ENCODE peak calls at places on chromosomes 7 and 10, in ten cellular contexts. D is right lobe of liver, U is tibial nerve, E is AG09319, A is brain microvascular endothelial cell, S is mesothelial cell of epicardium, L is Peyer's patch, B is H1, R is endothelial cell, K is right atrium auricular region. X is an unnamed sample.

GRCh38 chr10:43120948-43121290 is 17.3 kb upstream of the CSGALNACT2 start:
- DNase-seq in D (no peak), U (peak), E (no peak), A (no peak), S (no peak), L (no peak), B (no peak), R (no peak), K (no peak), X (no peak)

GRCh38 chr10:82075605-82076004 is 200.6 kb downstream of the NRG3 start:
- DNase-seq in D (no peak), U (no peak), E (no peak), A (no peak), S (no peak), L (no peak), B (no peak), R (no peak), K (no peak), X (no peak)

GRCh38 chr7:101924171-101924570 is 106.7 kb downstream of the CUX1 start:
- DNase-seq in D (no peak), U (no peak), E (no peak), A (peak), S (no peak), L (no peak), B (no peak), R (no peak), K (no peak), X (no peak)

GRCh38 chr7:132655071-132655761 is 78.9 kb upstream of the PLXNA4 start:
- DNase-seq in D (peak), U (peak), E (no peak), A (peak), S (no peak), L (peak), B (peak), R (peak), K (peak), X (no peak)

GRCh38 chr7:127588697-127589482 is 679 bp downstream of the ARF5 start:
- DNase-seq in D (peak), U (peak), E (peak), A (peak), S (no peak), L (no peak), B (peak), R (peak), K (no peak), X (no peak)

GRCh38 chr10:95289003-95289920 is 1.5 kb downstream of the PDLIM1 start:
- DNase-seq in D (no peak), U (no peak), E (no peak), A (no peak), S (no peak), L (no peak), B (no peak), R (no peak), K (no peak), X (no peak)

GRCh38 chr10:36254191-36254590 is 612.1 kb upstream of the FZD8 start:
- DNase-seq in D (no peak), U (peak), E (no peak), A (no peak), S (no peak), L (peak), B (no peak), R (no peak), K (peak), X (no peak)

GRCh38 chr10:34392641-34393170 is 422.4 kb downstream of the PARD3 start:
- DNase-seq in D (no peak), U (no peak), E (no peak), A (no peak), S (no peak), L (no peak), B (no peak), R (no peak), K (no peak), X (no peak)

GRCh38 chr7:99268361-99268908 is 4.2 kb upstream of the MYH16 start:
- DNase-seq in D (no peak), U (no peak), E (no peak), A (no peak), S (no peak), L (no peak), B (no peak), R (no peak), K (no peak), X (no peak)

GRCh38 chr10:52774600-52775106 is 2.1 kb upstream of the MBL2 start:
- DNase-seq in D (peak), U (no peak), E (no peak), A (no peak), S (no peak), L (no peak), B (no peak), R (no peak), K (no peak), X (no peak)

GRCh38 chr7:148299877-148300276 is 290.7 kb upstream of the C7orf33 start:
- DNase-seq in D (no peak), U (no peak), E (no peak), A (no peak), S (no peak), L (no peak), B (no peak), R (no peak), K (no peak), X (no peak)

GRCh38 chr7:128879939-128880746 is 17.5 kb downstream of the ATP6V1F start:
- DNase-seq in D (peak), U (no peak), E (no peak), A (peak), S (no peak), L (no peak), B (peak), R (peak), K (no peak), X (no peak)

GRCh38 chr10:102540023-102540422 is 36.3 kb downstream of the SUFU start:
- DNase-seq in D (no peak), U (no peak), E (no peak), A (peak), S (no peak), L (no peak), B (no peak), R (no peak), K (no peak), X (no peak)

GRCh38 chr7:151868805-151869188 is 8.1 kb downstream of the PRKAG2 start:
- DNase-seq in D (no peak), U (no peak), E (no peak), A (no peak), S (no peak), L (no peak), B (no peak), R (no peak), K (no peak), X (no peak)

GRCh38 chr10:14953452-14954000 is 370 bp downstream of the DCLRE1C start:
- DNase-seq in D (no peak), U (peak), E (peak), A (peak), S (peak), L (no peak), B (no peak), R (peak), K (peak), X (no peak)

GRCh38 chr10:73039635-73040034 is 57.0 kb downstream of the P4HA1 start:
- DNase-seq in D (no peak), U (no peak), E (peak), A (peak), S (no peak), L (no peak), B (no peak), R (no peak), K (no peak), X (no peak)

GRCh38 chr7:113770146-113770738 is 148.6 kb downstream of the PPP1R3A start:
- DNase-seq in D (no peak), U (no peak), E (no peak), A (no peak), S (no peak), L (no peak), B (no peak), R (no peak), K (no peak), X (no peak)

GRCh38 chr10:89398003-89398749 is 5.8 kb downstream of the IFIT1 start:
- DNase-seq in D (no peak), U (no peak), E (no peak), A (no peak), S (no peak), L (no peak), B (no peak), R (no peak), K (no peak), X (no peak)

GRCh38 chr10:14884082-14884481 is 5.4 kb downstream of the SUV39H2 start:
- DNase-seq in D (no peak), U (no peak), E (no peak), A (no peak), S (no peak), L (no peak), B (no peak), R (no peak), K (no peak), X (no peak)

GRCh38 chr10:124616836-124617130 is 127.4 kb downstream of the FAM53B start:
- DNase-seq in D (no peak), U (no peak), E (no peak), A (no peak), S (no peak), L (no peak), B (no peak), R (no peak), K (no peak), X (no peak)

GRCh38 chr7:115731796-115732471 is 298.6 kb downstream of the TFEC start:
- DNase-seq in D (no peak), U (no peak), E (no peak), A (no peak), S (no peak), L (no peak), B (no peak), R (no peak), K (no peak), X (no peak)

GRCh38 chr7:107666804-107667203 is 6.2 kb downstream of the SLC26A4 start:
- DNase-seq in D (no peak), U (no peak), E (no peak), A (no peak), S (no peak), L (no peak), B (no peak), R (no peak), K (no peak), X (no peak)

GRCh38 chr10:123833170-123833850 is 58.3 kb downstream of the CPXM2 start:
- DNase-seq in D (no peak), U (no peak), E (no peak), A (no peak), S (no peak), L (no peak), B (no peak), R (no peak), K (no peak), X (no peak)

GRCh38 chr7:127514499-127514898 is 70.9 kb downstream of the GCC1 start:
- DNase-seq in D (no peak), U (no peak), E (no peak), A (peak), S (no peak), L (no peak), B (no peak), R (no peak), K (no peak), X (no peak)

GRCh38 chr7:131581241-131582157 is 25.1 kb upstream of the PODXL start:
- DNase-seq in D (no peak), U (no peak), E (no peak), A (no peak), S (no peak), L (no peak), B (peak), R (no peak), K (peak), X (no peak)

GRCh38 chr7:80642871-80643270 is 4.4 kb downstream of the CD36 start:
- DNase-seq in D (no peak), U (no peak), E (no peak), A (no peak), S (no peak), L (no peak), B (no peak), R (no peak), K (no peak), X (no peak)

GRCh38 chr10:93415693-93416092 is 66.4 kb downstream of the MYOF start:
- DNase-seq in D (no peak), U (no peak), E (no peak), A (no peak), S (no peak), L (no peak), B (no peak), R (no peak), K (no peak), X (no peak)
- TF ChIP-seq CTCF in D (no peak), U (no peak), E (peak), A (peak), S (peak), L (no peak), B (no peak), R (no peak), K (no peak), X (peak)

DNA sequence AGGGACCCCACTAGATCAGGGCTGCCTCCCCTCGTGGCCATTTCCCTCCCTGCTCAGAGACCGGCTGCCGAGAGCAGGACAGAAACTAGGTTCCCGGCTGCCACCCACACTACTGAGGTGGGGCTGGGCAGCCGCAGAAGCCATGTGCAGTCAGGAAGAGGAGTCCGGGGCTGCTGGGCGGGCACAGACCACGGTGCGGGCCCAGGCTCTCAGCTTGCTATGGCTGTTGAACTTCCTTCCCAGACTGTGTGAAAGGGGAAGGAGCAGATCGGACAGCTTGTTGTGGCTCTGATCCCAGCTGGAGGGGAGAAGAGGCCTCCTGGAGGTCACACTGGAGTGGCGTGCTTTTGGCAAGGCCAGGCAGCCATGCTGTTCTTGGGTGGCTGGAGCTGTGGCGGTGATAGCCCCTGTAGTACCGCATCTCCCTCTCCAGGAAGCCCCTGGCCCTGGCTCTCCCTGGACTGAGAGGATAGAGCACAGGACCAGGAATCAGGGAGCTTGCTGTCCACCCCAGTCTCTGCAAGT is 56.8 kb downstream of the HK1 start:
- DNase-seq in D (peak), U (no peak), E (no peak), A (no peak), S (no peak), L (peak), B (no peak), R (no peak), K (no peak), X (no peak)
- TF ChIP-seq CTCF in D (no peak), U (no peak), E (no peak), A (no peak), S (no peak), L (no peak), B (no peak), R (no peak), K (no peak), X (no peak)

GRCh38 chr7:483656-484364 is 35.8 kb downstream of the PDGFA start:
- DNase-seq in D (peak), U (no peak), E (no peak), A (no peak), S (no peak), L (no peak), B (no peak), R (no peak), K (no peak), X (no peak)

GRCh38 chr7:482521-483083 is 37.0 kb downstream of the PDGFA start:
- DNase-seq in D (no peak), U (no peak), E (no peak), A (no peak), S (no peak), L (no peak), B (no peak), R (no peak), K (no peak), X (no peak)

GRCh38 chr7:486216-486743 is 33.4 kb downstream of the PDGFA start:
- DNase-seq in D (peak), U (no peak), E (no peak), A (no peak), S (no peak), L (no peak), B (no peak), R (no peak), K (no peak), X (no peak)

GRCh38 chr7:484365-485101 is 35.1 kb downstream of the PDGFA start:
- DNase-seq in D (peak), U (no peak), E (no peak), A (no peak), S (no peak), L (no peak), B (no peak), R (no peak), K (no peak), X (no peak)

GRCh38 chr7:485188-486081 is 34.2 kb downstream of the PDGFA start:
- DNase-seq in D (peak), U (no peak), E (no peak), A (no peak), S (no peak), L (no peak), B (no peak), R (no peak), K (no peak), X (no peak)
- TF ChIP-seq CTCF in D (no peak), U (no peak), E (no peak), A (no peak), S (no peak), L (no peak), B (no peak), R (no peak), K (no peak), X (no peak)

DNA sequence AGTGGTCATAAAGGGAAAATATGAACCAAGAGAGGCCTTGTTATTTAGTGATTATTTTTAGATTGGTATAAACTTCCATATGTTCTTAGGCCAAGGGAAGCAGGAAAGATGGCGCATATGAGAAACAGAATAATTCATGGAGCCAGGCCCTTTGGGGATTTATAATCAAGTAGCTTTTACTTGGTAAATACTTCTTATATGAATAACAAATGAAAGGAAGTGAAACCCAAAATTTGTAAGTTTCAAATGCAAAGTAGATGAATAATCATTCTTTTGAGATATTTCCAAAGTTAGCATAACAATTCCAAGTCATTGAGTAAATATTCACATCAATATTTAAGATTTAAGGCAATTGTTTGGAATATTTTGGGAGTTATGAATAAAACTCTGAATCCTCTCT is 13.9 kb upstream of the OPTN start:
- DNase-seq in D (no peak), U (no peak), E (no peak), A (no peak), S (no peak), L (no peak), B (no peak), R (no peak), K (no peak), X (no peak)
- TF ChIP-seq CTCF in D (no peak), U (no peak), E (no peak), A (no peak), S (no peak), L (no peak), B (no peak), R (no peak), K (no peak), X (no peak)

GRCh38 chr7:122691569-122692235 is 7.2 kb downstream of the RNF133 start:
- DNase-seq in D (no peak), U (no peak), E (no peak), A (no peak), S (no peak), L (no peak), B (no peak), R (no peak), K (no peak), X (no peak)

GRCh38 chr7:122686360-122686878 is 12.5 kb downstream of the RNF133 start:
- DNase-seq in D (no peak), U (no peak), E (no peak), A (no peak), S (no peak), L (no peak), B (no peak), R (no peak), K (no peak), X (no peak)

GRCh38 chr7:122688385-122688998 is 10.4 kb downstream of the RNF133 start:
- DNase-seq in D (no peak), U (no peak), E (no peak), A (no peak), S (no peak), L (no peak), B (no peak), R (no peak), K (no peak), X (no peak)

GRCh38 chr7:122692769-122693309 is 6.1 kb downstream of the RNF133 start:
- DNase-seq in D (no peak), U (no peak), E (no peak), A (no peak), S (no peak), L (no peak), B (no peak), R (no peak), K (no peak), X (no peak)

GRCh38 chr7:122689346-122690109 is 9.4 kb downstream of the RNF133 start:
- DNase-seq in D (no peak), U (no peak), E (no peak), A (no peak), S (no peak), L (no peak), B (no peak), R (no peak), K (no peak), X (no peak)
- TF ChIP-seq CTCF in D (no peak), U (no peak), E (no peak), A (no peak), S (no peak), L (no peak), B (peak), R (peak), K (no peak), X (no peak)

GRCh38 chr10:63767512-63767911 is 246.3 kb downstream of the REEP3 start:
- DNase-seq in D (no peak), U (no peak), E (no peak), A (peak), S (no peak), L (no peak), B (no peak), R (no peak), K (no peak), X (no peak)
- TF ChIP-seq CTCF in D (peak), U (peak), E (peak), A (peak), S (peak), L (no peak), B (no peak), R (peak), K (peak), X (peak)

DNA sequence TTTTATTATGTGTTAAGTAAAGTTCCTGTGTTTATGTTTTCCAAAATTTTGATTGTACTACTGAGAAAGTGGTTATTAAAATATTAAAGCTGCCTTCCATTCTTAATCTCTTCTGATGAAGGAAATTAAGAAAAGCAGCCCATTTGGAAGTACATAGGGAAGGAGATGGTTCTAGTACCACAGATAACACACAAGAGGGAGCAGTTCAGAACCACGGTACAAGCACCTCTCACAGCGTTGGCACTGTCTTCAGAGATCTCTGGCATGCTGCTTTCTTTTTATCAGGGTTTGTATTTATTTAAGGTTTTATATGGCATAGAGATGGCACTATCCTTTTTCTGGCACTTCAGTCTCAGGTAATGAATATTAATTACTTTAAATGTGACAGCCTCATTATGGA is 111.6 kb downstream of the PHTF2 start:
- DNase-seq in D (no peak), U (no peak), E (no peak), A (no peak), S (no peak), L (no peak), B (no peak), R (no peak), K (no peak), X (no peak)
- TF ChIP-seq CTCF in D (peak), U (no peak), E (no peak), A (peak), S (no peak), L (no peak), B (no peak), R (no peak), K (no peak), X (no peak)

DNA sequence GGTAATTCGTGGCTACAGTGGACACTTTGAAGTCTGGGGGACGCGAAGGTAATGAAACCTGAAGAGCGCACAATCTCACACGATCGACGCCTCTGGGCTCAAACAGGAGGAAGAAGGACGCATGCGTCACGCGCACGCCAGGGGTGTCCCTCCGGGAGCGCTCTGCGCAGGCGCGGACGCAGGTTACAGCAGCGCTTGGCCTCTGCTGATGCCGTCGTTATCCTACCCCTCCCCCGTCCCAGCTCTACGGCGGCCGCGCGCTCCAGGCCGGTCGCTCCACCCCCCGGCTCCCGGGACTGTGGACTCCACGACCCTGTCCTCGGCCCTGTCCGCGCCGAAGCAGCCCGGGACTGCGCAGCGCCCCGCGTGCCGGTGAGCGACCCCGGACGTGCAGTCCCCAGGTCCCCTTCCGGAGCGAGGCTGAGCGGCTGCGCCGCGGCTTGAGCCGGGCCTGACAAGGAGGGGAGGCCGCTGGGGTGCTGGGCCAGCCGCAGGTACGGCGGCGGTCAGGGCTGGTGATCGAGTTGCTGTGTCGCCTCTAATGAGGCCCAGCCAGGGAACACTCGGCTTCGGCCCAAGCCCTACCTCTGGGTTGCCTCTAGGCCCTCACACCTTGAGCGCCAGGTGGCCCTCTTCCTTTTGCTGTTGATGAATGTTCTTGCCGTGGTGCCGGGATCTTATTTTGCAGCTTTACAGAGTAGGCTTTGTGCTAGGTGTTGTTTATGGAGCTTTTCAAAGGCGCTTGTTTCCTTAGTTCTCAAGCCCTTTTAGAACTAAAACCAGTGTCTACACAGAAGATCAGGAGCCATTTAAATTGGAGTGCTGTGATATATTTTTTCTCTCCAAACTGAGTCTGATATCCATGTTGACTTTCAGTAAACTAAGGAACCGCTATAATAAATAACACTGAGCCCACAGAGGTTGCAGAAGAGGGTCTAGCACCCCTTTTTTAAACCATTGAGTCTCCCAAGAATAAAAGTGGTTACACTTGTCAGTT is at the start of gene TMEM106B:
- DNase-seq in D (peak), U (peak), E (peak), A (peak), S (peak), L (peak), B (peak), R (peak), K (peak), X (peak)
- TF ChIP-seq CTCF in D (peak), U (no peak), E (no peak), A (peak), S (no peak), L (no peak), B (no peak), R (no peak), K (no peak), X (no peak)

X was measured in type B pancreatic cell.